ENCODE peak calls at places on chromosomes 4 and X, in four cellular contexts. K is H1, X is H9, G is mesendoderm. R is an unnamed sample.

GRCh38 chrX:2401201-2401589 is 99.6 kb downstream of the DHRSX start:
- DNase-seq in K (no peak), X (no peak), G (no peak), R (no peak)

GRCh38 chrX:11151799-11152591 is 40.9 kb downstream of the HCCS start:
- DNase-seq in K (no peak), X (no peak), G (no peak), R (no peak)

GRCh38 chr4:12403175-12403574 is 974.5 kb upstream of the HS3ST1 start:
- DNase-seq in K (no peak), X (no peak), G (no peak), R (no peak)

GRCh38 chrX:148649145-148649645 is 148.8 kb downstream of the AFF2 start:
- DNase-seq in K (no peak), X (no peak), G (peak; percentile 10), R (no peak)

GRCh38 chr4:73309211-73309610 is 50.6 kb upstream of the ANKRD17 start:
- DNase-seq in K (no peak), X (no peak), G (no peak), R (peak; percentile 77)

GRCh38 chr4:145720656-145721055 is 40.7 kb downstream of the C4orf51 start:
- DNase-seq in K (no peak), X (no peak), G (no peak), R (no peak)

GRCh38 chrX:44344194-44344593 is 722 bp upstream of the EFHC2 start:
- DNase-seq in K (no peak), X (peak; percentile 29), G (peak; percentile 9), R (no peak)

GRCh38 chr4:129342820-129343219 is 246.9 kb downstream of the C4orf33 start:
- DNase-seq in K (no peak), X (no peak), G (no peak), R (peak; percentile 67)

GRCh38 chr4:184942447-184943425 is 75.6 kb upstream of the HELT start:
- DNase-seq in K (no peak), X (no peak), G (no peak), R (no peak)

GRCh38 chrX:38614485-38614884 is 53.1 kb downstream of the TSPAN7 start:
- DNase-seq in K (no peak), X (no peak), G (no peak), R (no peak)

GRCh38 chr4:13539047-13539720 is 5.1 kb downstream of the NKX3-2 start:
- DNase-seq in K (no peak), X (no peak), G (no peak), R (no peak)

GRCh38 chrX:154313147-154313546 is 17.6 kb downstream of the TKTL1 start:
- DNase-seq in K (no peak), X (no peak), G (no peak), R (no peak)

GRCh38 chrX:107706309-107706708 is 69.3 kb downstream of the TSC22D3 start:
- DNase-seq in K (no peak), X (no peak), G (no peak), R (no peak)

GRCh38 chr4:15131551-15131950 is 129.3 kb downstream of the CPEB2 start:
- DNase-seq in K (no peak), X (no peak), G (peak; percentile 75), R (no peak)

GRCh38 chr4:7962609-7963508 is 23.2 kb upstream of the AFAP1 start:
- DNase-seq in K (no peak), X (no peak), G (no peak), R (no peak)

GRCh38 chr4:178423366-178423765 is 981.1 kb upstream of the AGA start:
- DNase-seq in K (no peak), X (no peak), G (no peak), R (no peak)

GRCh38 chrX:1657367-1658082 is 42.7 kb downstream of the ASMT start:
- DNase-seq in K (no peak), X (no peak), G (no peak), R (no peak)

DNA sequence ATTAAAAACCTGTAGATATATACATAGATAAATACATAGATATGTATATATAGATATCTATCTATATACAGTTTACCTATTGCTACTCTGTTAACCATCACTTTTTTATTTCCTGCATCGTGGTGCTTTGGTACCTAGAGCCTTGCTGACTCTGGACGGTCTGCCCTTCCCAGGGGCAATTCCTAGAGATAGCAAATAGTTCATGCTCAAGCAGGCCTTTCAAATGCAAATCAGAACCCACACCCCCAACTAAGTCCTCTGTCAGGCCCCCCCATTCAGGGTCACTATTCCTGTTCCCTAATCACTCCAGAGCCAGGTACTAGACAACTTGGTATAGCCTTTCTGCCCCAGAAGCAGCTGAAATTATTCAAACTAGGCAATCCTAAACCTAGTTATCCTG is 273.5 kb upstream of the ADGRL3 start:
- DNase-seq in K (no peak), X (no peak), G (no peak), R (no peak)
- H4K5ac ChIP-seq in K (no peak overlapping the region), X (no peak overlapping the region), G (no peak overlapping the region), R (no peak overlapping the region)

DNA sequence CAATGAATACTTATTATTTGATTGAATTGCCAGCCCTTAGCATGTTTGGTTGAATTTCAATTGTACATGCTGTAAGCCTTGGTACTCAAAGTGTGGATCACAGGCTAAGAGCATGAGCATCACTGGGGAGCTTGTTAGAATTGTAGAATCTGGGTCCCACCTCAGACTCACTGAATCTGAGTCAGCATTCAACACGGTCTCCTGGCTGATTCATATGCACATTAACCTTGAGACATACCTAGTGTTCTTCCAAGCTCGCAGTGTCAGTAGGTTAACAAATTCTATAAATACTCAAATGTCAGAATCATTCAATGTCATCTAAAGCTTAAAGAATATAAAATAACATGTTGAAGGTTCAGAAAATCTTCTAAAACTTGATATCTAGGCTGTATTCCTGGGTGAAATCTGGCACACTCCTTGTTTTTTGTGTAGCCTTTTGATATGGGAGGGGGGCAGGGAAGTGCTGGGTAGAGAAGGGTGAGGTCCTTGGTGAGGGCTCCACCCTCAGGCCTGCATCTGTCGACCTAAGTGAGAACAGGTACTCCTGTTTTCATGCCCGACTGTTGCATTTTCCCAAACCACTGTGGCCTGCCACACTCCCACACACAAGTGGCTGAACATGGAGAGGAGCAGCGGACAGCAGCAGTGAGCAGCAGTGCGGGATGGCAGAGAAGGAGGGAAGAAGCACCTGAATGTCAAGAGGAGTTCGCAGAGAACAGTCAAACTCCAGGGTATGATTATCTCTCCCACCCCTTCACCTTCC is 529.6 kb upstream of the IGFBP7 start:
- DNase-seq in K (no peak), X (peak; percentile 29), G (peak; percentile 5), R (no peak)
- H2BK15ac ChIP-seq in K (no peak overlapping the region), X (no peak overlapping the region), G (no peak overlapping the region), R (no peak overlapping the region)

GRCh38 chrX:14380044-14380443 is 149.3 kb upstream of the GLRA2 start:
- DNase-seq in K (no peak), X (no peak), G (no peak), R (no peak)
- H4K5ac ChIP-seq in K (no peak overlapping the region), X (no peak overlapping the region), G (no peak overlapping the region), R (no peak overlapping the region)

GRCh38 chr4:1601852-1602525 is 82.1 kb downstream of the FAM53A start:
- DNase-seq in K (no peak), X (no peak), G (no peak), R (no peak)

GRCh38 chr4:1600211-1600780 is 83.8 kb downstream of the FAM53A start:
- DNase-seq in K (no peak), X (no peak), G (no peak), R (no peak)

GRCh38 chr4:1601533-1601835 is 82.6 kb downstream of the FAM53A start:
- DNase-seq in K (no peak), X (no peak), G (no peak), R (no peak)

GRCh38 chr4:1599491-1600210 is 84.5 kb downstream of the FAM53A start:
- DNase-seq in K (no peak), X (no peak), G (no peak), R (no peak)

GRCh38 chr4:1600811-1601532 is 83.1 kb downstream of the FAM53A start:
- DNase-seq in K (no peak), X (no peak), G (no peak), R (no peak)
- H2BK15ac ChIP-seq in K (no peak overlapping the region), X (no peak overlapping the region), G (no peak overlapping the region), R (no peak overlapping the region)

GRCh38 chrX:136194546-136194945 is 47.2 kb downstream of the FHL1 start:
- DNase-seq in K (no peak), X (no peak), G (no peak), R (no peak)
- H4K5ac ChIP-seq in K (no peak overlapping the region), X (no peak overlapping the region), G (no peak overlapping the region), R (no peak overlapping the region)

GRCh38 chrX:100635989-100636320 is 651 bp downstream of the TSPAN6 start:
- DNase-seq in K (no peak), X (no peak), G (no peak), R (no peak)
- H2BK15ac ChIP-seq in K (no peak overlapping the region), X (no peak overlapping the region), G (no peak overlapping the region), R (no peak overlapping the region)

GRCh38 chrX:27981349-27981748 is at the start of gene DCAF8L1:
- DNase-seq in K (no peak), X (no peak), G (no peak), R (no peak)

DNA sequence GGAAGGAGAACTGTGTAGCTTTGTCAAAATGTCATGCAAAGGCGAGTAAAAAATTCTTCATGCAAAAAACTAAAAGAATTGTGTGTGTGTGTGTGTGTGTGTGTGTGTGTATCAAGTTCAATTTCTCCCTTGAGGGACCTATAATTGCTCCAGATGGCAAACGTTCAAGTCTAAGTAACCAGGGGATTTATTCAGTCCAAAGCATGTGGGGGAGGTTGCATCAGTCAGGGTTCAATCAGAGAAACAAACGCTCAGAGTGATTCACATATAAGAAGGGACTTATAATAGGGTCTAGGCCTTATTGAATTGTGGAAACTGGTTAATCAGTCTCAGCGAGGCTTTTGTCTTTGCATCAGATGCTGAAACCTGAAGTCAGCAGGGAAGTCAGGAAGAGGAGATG is 5.0 kb downstream of the DCAF8L1 start:
- DNase-seq in K (no peak), X (no peak), G (no peak), R (no peak)
- H4K5ac ChIP-seq in K (no peak overlapping the region), X (no peak overlapping the region), G (no peak overlapping the region), R (no peak overlapping the region)

GRCh38 chrX:72715546-72715945 is 1.4 kb upstream of the PHKA1 start:
- DNase-seq in K (no peak), X (no peak), G (no peak), R (no peak)
- H2BK15ac ChIP-seq in K (no peak overlapping the region), X (no peak overlapping the region), G (no peak overlapping the region), R (no peak overlapping the region)

DNA sequence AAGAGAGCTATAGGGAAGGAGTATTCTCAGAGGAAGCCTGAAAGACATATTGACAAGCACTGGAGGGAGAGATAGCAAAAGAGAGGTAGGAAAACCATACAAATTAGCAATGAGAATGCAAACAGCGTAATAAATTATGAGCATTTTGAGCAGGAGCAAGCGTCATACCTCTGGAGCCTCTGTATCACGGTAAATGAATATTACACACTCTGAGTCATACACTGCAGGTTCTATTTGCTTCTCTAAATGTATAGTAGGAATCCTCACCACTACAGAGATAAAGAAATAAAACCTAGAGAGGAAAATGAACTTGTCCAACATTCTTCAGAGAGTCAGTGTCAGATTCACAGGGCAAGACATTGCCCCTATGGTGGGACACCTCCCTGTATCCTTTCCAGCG is 46.4 kb upstream of the GABRE start:
- DNase-seq in K (no peak), X (no peak), G (no peak), R (no peak)
- H4K5ac ChIP-seq in K (no peak overlapping the region), X (no peak overlapping the region), G (no peak overlapping the region), R (no peak overlapping the region)

GRCh38 chr4:39446842-39447573 is 11.7 kb downstream of the RPL9 start:
- DNase-seq in K (peak; percentile 74), X (peak; percentile 82), G (peak; percentile 92), R (peak; percentile 28)
- H2BK15ac ChIP-seq in K (no peak overlapping the region), X (no peak overlapping the region), G (no peak overlapping the region), R (no peak overlapping the region)